ENCODE peak calls at places on chromosomes 7 and 10, in four cellular contexts. W, C, L and Y are unnamed samples.

GRCh38 chr7:33062023-33062781 is at the start of gene NT5C3A:
- DNase-seq in W (no peak), C (no peak), L (peak), Y (peak)

GRCh38 chr10:24974978-24975377 is 22.6 kb upstream of the PRTFDC1 start:
- DNase-seq in W (peak), C (no peak), L (no peak), Y (no peak)

GRCh38 chr10:92475357-92475868 is 98.5 kb downstream of the IDE start:
- DNase-seq in W (no peak), C (no peak), L (no peak), Y (no peak)

GRCh38 chr10:101262147-101262546 is 32.9 kb upstream of the LBX1 start:
- DNase-seq in W (no peak), C (no peak), L (no peak), Y (no peak)

GRCh38 chr10:132011027-132011426 is 29.3 kb upstream of the BNIP3 start:
- DNase-seq in W (no peak), C (no peak), L (no peak), Y (no peak)

GRCh38 chr7:144428431-144428830 is 24.9 kb upstream of the NOBOX start:
- DNase-seq in W (no peak), C (no peak), L (no peak), Y (no peak)

GRCh38 chr10:97138777-97139317 is 46.9 kb downstream of the SLIT1 start:
- DNase-seq in W (no peak), C (no peak), L (no peak), Y (no peak)

GRCh38 chr7:105461518-105461917 is 60.6 kb downstream of the PUS7 start:
- DNase-seq in W (peak), C (no peak), L (no peak), Y (no peak)

GRCh38 chr10:31757374-31757773 is 171.3 kb downstream of the ARHGAP12 start:
- DNase-seq in W (no peak), C (no peak), L (no peak), Y (no peak)

GRCh38 chr10:68665841-68666240 is 55.2 kb upstream of the CCAR1 start:
- DNase-seq in W (no peak), C (no peak), L (no peak), Y (no peak)

GRCh38 chr10:102453502-102453901 is 2.2 kb upstream of the C10orf95 start:
- DNase-seq in W (no peak), C (no peak), L (no peak), Y (no peak)

GRCh38 chr7:130454959-130455358 is 14.1 kb upstream of the CEP41 start:
- DNase-seq in W (no peak), C (no peak), L (no peak), Y (no peak)

GRCh38 chr10:6407034-6407721 is 172.9 kb downstream of the PRKCQ start:
- DNase-seq in W (no peak), C (no peak), L (no peak), Y (no peak)

GRCh38 chr7:8260871-8261707 is 878 bp downstream of the ICA1 start:
- DNase-seq in W (no peak), C (no peak), L (peak), Y (peak)

GRCh38 chr7:4103352-4104091 is 578.6 kb upstream of the FOXK1 start:
- DNase-seq in W (peak), C (no peak), L (peak), Y (peak)

GRCh38 chr7:76267835-76268183 is 34.7 kb upstream of the HSPB1 start:
- DNase-seq in W (no peak), C (no peak), L (no peak), Y (no peak)

GRCh38 chr10:77416327-77417135 is 221.1 kb downstream of the KCNMA1 start:
- DNase-seq in W (no peak), C (no peak), L (no peak), Y (no peak)

GRCh38 chr10:24618401-24618800 is 105.3 kb downstream of the ARHGAP21 start:
- DNase-seq in W (no peak), C (no peak), L (no peak), Y (no peak)

GRCh38 chr10:90935581-90936292 is 14.8 kb upstream of the ANKRD1 start:
- DNase-seq in W (no peak), C (no peak), L (no peak), Y (peak)

GRCh38 chr7:141073641-141074161 is at the start of gene TMEM178B:
- DNase-seq in W (no peak), C (no peak), L (no peak), Y (no peak)

GRCh38 chr10:133397938-133398337 is 4.0 kb downstream of the MTG1 start:
- DNase-seq in W (no peak), C (no peak), L (no peak), Y (no peak)

GRCh38 chr7:152956006-152956405 is 196.5 kb downstream of the ACTR3B start:
- DNase-seq in W (no peak), C (no peak), L (no peak), Y (no peak)

GRCh38 chr10:122234416-122234815 is 36.7 kb upstream of the BTBD16 start:
- DNase-seq in W (no peak), C (no peak), L (no peak), Y (peak)

GRCh38 chr7:96253441-96253840 is 68.5 kb downstream of the SLC25A13 start:
- DNase-seq in W (no peak), C (no peak), L (no peak), Y (peak)

GRCh38 chr10:117165557-117166419 is 27.7 kb upstream of the VAX1 start:
- DNase-seq in W (no peak), C (no peak), L (peak), Y (peak)

GRCh38 chr7:28596245-28596935 is 184.1 kb downstream of the CREB5 start:
- DNase-seq in W (peak), C (no peak), L (no peak), Y (no peak)

GRCh38 chr10:6176691-6177231 is 26.0 kb upstream of the PFKFB3 start:
- DNase-seq in W (no peak), C (no peak), L (no peak), Y (no peak)

GRCh38 chr7:38207843-38208242 is 29.8 kb downstream of the STARD3NL start:
- DNase-seq in W (no peak), C (no peak), L (no peak), Y (no peak)

GRCh38 chr7:149873968-149874643 is at the start of gene ATP6V0E2:
- DNase-seq in W (no peak), C (no peak), L (no peak), Y (no peak)

GRCh38 chr7:94127026-94127425 is 122.9 kb upstream of the BET1 start:
- DNase-seq in W (no peak), C (no peak), L (no peak), Y (no peak)

GRCh38 chr10:124313374-124313773 is 105.3 kb downstream of the OAT start:
- DNase-seq in W (no peak), C (no peak), L (no peak), Y (no peak)

GRCh38 chr10:104274762-104275721 is 6.1 kb downstream of the GSTO2 start:
- DNase-seq in W (no peak), C (no peak), L (peak), Y (peak)

GRCh38 chr7:26441640-26442277 is 150.1 kb downstream of the SNX10 start:
- DNase-seq in W (no peak), C (no peak), L (no peak), Y (no peak)

GRCh38 chr10:102066421-102067068 is 1.4 kb downstream of the HPS6 start:
- DNase-seq in W (no peak), C (no peak), L (no peak), Y (no peak)

GRCh38 chr10:45627412-45628048 is 45.0 kb downstream of the ZFAND4 start:
- DNase-seq in W (no peak), C (no peak), L (no peak), Y (no peak)

GRCh38 chr7:133248901-133249300 is 4.0 kb upstream of the EXOC4 start:
- DNase-seq in W (no peak), C (no peak), L (no peak), Y (no peak)

GRCh38 chr7:54778166-54778565 is 19.2 kb upstream of the SEC61G start:
- DNase-seq in W (no peak), C (no peak), L (no peak), Y (no peak)

GRCh38 chr10:79054203-79055099 is 14.3 kb upstream of the ZMIZ1 start:
- DNase-seq in W (peak), C (no peak), L (no peak), Y (no peak)

GRCh38 chr10:122419890-122420623 is 34.4 kb upstream of the ARMS2 start:
- DNase-seq in W (no peak), C (no peak), L (no peak), Y (no peak)

GRCh38 chr7:16926283-16926682 is 44.5 kb upstream of the AGR3 start:
- DNase-seq in W (peak), C (no peak), L (no peak), Y (peak)

GRCh38 chr7:48718731-48719387 is 205.5 kb upstream of the CDC14C start:
- DNase-seq in W (no peak), C (no peak), L (no peak), Y (no peak)
- TF ChIP-seq MYC in W (no peak), C (no peak), L (no peak), Y (no peak)

GRCh38 chr10:110501142-110501937 is 3.6 kb downstream of the DUSP5 start:
- DNase-seq in W (peak), C (peak), L (peak), Y (peak)
- TF ChIP-seq POLR2AphosphoS5 in W (no peak), C (peak), L (no peak), Y (peak)

DNA sequence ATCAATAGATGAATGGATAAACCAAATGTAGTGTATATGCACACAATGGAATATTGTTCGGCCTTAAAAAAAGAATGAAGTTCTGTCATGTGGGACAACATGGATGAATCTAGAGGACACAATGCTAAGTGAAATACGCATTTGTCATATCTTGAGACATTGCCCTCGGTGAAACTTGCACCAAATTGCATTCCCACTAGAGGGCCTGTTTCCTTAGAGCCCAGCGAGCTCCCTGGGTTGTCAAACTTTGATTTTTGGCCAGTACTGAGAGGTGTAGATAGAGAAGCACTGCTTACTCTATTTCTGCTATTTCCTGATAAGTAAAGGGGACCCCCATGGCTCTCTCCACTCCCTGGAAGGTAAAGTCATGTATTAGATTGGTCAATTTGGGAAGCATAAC is 157.1 kb downstream of the GPAM start:
- DNase-seq in W (no peak), C (no peak), L (no peak), Y (no peak)
- TF ChIP-seq MYC in W (no peak), C (no peak), L (no peak), Y (no peak)

GRCh38 chr10:17764142-17764541 is 12.1 kb downstream of the TMEM236 start:
- DNase-seq in W (no peak), C (no peak), L (no peak), Y (no peak)
- TF ChIP-seq POLR2AphosphoS5 in W (no peak), C (no peak), L (no peak), Y (no peak)